ENCODE peak calls at places on chromosomes 7 and 10, in five cellular contexts. Z, O, R, C and I are unnamed samples.

GRCh38 chr7:128827248-128827958 is 2.8 kb upstream of the FLNC start:
- DNase-seq in C (peak; percentile 64), R (peak; percentile 74), O (no peak), Z (peak; percentile 89), I (no peak)

GRCh38 chr7:23093111-23093510 is 12.5 kb upstream of the KLHL7 start:
- DNase-seq in Z (peak; percentile 61), R (no peak), C (no peak), O (no peak), I (no peak)

GRCh38 chr7:91034459-91035368 is 229.5 kb upstream of the FZD1 start:
- DNase-seq in C (peak; percentile 78), O (peak; percentile 33), R (peak; percentile 74), Z (peak; percentile 73), I (no peak)

GRCh38 chr7:88490911-88491310 is 184.2 kb upstream of the STEAP4 start:
- DNase-seq in Z (no peak), C (no peak), R (no peak), O (no peak), I (no peak)

GRCh38 chr7:151388430-151388829 is 21.4 kb downstream of the WDR86 start:
- DNase-seq in R (no peak), Z (no peak), C (no peak), O (no peak), I (no peak)

GRCh38 chr10:103678104-103678526 is 177.3 kb downstream of the SH3PXD2A start:
- DNase-seq in O (peak; percentile 87), C (peak; percentile 99), R (peak; percentile 99), Z (peak; percentile 99), I (peak; percentile 84)

GRCh38 chr7:110962374-110962773 is 128.6 kb upstream of the LRRN3 start:
- DNase-seq in Z (no peak), R (peak; percentile 3), C (no peak), O (no peak), I (no peak)

GRCh38 chr7:28626629-28627262 is 214.4 kb downstream of the CREB5 start:
- DNase-seq in Z (peak; percentile 61), C (peak; percentile 72), O (peak; percentile 53), R (peak; percentile 64), I (no peak)

GRCh38 chr10:126302195-126302594 is 86.1 kb downstream of the ADAM12 start:
- DNase-seq in O (no peak), R (no peak), C (peak; percentile 10), Z (no peak), I (no peak)

GRCh38 chr10:62594093-62594520 is 210.4 kb upstream of the ADO start:
- DNase-seq in C (peak; percentile 76), Z (peak; percentile 71), O (peak; percentile 37), R (peak; percentile 77), I (no peak)

GRCh38 chr7:66211429-66211828 is 6.3 kb downstream of the TPST1 start:
- DNase-seq in Z (peak; percentile 69), O (no peak), R (peak; percentile 60), C (peak; percentile 67), I (no peak)

GRCh38 chr10:4221315-4221714 is 436.3 kb upstream of the KLF6 start:
- DNase-seq in Z (peak; percentile 79), R (no peak), C (peak; percentile 28), O (no peak), I (no peak)

GRCh38 chr10:78857193-78857592 is 211.6 kb upstream of the ZMIZ1 start:
- DNase-seq in R (no peak), O (no peak), Z (no peak), C (no peak), I (no peak)

GRCh38 chr10:31096161-31096560 is 64.5 kb upstream of the ZNF438 start:
- DNase-seq in C (no peak), O (no peak), R (no peak), Z (no peak), I (no peak)

GRCh38 chr7:22718200-22718711 is 8.7 kb upstream of the IL6 start:
- DNase-seq in O (peak; percentile 77), C (peak; percentile 94), Z (peak; percentile 97), R (peak; percentile 86), I (no peak)

GRCh38 chr10:32104181-32104580 is 48.0 kb upstream of the KIF5B start:
- DNase-seq in R (peak; percentile 15), O (no peak), Z (no peak), C (peak; percentile 19), I (no peak)

GRCh38 chr7:40584667-40585433 is 450.0 kb downstream of the SUGCT start:
- DNase-seq in Z (peak; percentile 40), O (peak; percentile 83), C (peak; percentile 37), R (no peak), I (no peak)

GRCh38 chr10:44817961-44818649 is 93.0 kb upstream of the TMEM72 start:
- DNase-seq in R (no peak), C (no peak), O (no peak), Z (no peak), I (no peak)

GRCh38 chr7:38294926-38295325 is 21.5 kb upstream of the TARP start:
- DNase-seq in R (no peak), C (no peak), O (no peak), Z (no peak), I (no peak)

GRCh38 chr7:127598318-127598717 is 4.8 kb downstream of the FSCN3 start:
- DNase-seq in C (no peak), R (peak; percentile 26), O (no peak), Z (peak; percentile 24), I (no peak)

GRCh38 chr7:27647052-27647451 is 15.6 kb downstream of the HIBADH start:
- DNase-seq in Z (peak; percentile 96), R (peak; percentile 77), O (peak; percentile 53), C (peak; percentile 88), I (no peak)

GRCh38 chr10:100985336-100985735 is 2.0 kb downstream of the MRPL43 start:
- DNase-seq in O (no peak), R (no peak), C (no peak), Z (no peak), I (no peak)

GRCh38 chr10:71273506-71273905 is 45.6 kb upstream of the SLC29A3 start:
- DNase-seq in Z (no peak), O (no peak), R (no peak), C (no peak), I (no peak)

GRCh38 chr10:43396061-43396927 is 12.7 kb downstream of the HNRNPF start:
- DNase-seq in R (peak; percentile 79), O (peak; percentile 54), Z (peak; percentile 70), C (peak; percentile 73), I (no peak)

GRCh38 chr7:52851547-52851946 is 183.9 kb upstream of the POM121L12 start:
- DNase-seq in R (no peak), O (no peak), C (no peak), Z (no peak), I (no peak)

GRCh38 chr10:54993148-54993547 is 192.1 kb upstream of the PCDH15 start:
- DNase-seq in O (no peak), C (no peak), Z (no peak), R (no peak), I (no peak)

DNA sequence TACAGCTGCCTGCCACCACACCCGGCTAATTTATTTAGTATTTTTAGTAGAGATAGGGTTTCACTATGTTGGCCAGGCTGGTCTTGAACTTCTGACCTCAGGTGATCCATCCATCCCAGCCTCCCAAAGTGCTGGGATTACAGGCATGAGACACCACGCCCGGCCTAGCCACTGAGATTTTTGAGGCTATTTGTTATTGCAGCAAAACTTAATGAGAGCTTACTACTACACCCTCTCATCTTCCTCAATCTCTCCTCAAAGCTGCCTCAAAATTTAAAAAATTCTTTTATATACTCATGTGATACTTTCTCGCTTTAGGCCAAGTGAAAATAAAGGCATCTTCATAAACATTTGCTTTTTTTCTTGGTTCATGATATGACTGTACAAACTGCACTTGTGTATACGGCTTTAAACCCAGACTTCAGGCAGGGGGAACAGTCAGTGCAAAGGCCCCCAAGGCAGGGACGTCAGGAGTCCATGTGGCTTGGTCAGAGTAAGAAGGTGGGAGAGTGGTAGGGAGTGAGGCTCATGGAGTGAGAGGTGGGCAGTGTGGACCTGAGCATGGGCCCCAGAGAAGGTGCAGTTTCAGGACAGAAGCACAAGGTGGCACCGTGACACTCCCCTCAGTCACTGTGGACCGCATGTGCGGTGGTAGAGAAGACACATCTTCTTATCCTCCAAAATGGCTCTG is 55.5 kb downstream of the SYPL1 start:
- DNase-seq in R (peak; percentile 86), O (peak; percentile 52), C (peak; percentile 86), Z (peak; percentile 78), I (no peak)
- TF ChIP-seq CTCF in R (peak; percentile 88), O (peak; percentile 90), C (peak; percentile 93), Z (peak; percentile 87), I (peak; percentile 22)

DNA sequence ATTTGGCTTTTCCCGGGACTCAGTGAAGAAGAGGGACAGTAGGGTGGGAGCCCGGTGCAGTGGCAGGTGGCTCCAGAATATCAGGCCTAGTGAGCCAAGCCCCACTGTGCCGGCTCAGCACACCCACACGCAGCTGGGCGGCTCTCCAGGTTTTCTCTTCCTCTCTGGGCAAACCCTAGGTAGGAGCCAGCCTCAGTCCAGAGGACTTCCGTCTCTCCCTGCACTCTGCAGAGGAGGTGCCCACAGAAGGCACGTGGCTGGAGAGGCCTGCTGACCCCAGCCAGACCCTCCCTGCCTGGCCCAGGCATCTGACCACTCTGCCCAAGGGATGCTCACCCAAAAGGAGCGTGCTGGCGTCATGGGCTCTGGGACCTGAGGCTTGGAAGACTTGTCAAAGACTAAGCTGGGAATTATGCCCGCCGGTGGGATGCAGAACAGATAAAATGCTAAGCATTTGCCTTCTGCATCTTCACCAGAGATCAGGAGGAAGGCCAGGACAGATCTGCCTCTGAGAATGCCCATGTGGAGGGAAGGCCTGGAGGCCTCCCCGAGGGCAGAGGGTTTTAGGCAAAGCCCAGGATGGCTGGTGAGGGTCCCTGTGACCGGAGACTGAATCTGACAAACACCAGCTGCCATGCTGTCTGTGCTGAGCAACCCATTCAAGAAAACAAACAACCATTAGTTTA is 40.2 kb downstream of the TCERG1L start:
- DNase-seq in R (no peak), Z (no peak), C (no peak), O (no peak), I (no peak)
- TF ChIP-seq CTCF in R (no peak), Z (no peak), C (no peak), O (no peak), I (no peak)

GRCh38 chr7:37234334-37234733 is 214.3 kb downstream of the ELMO1 start:
- DNase-seq in C (no peak), O (no peak), Z (no peak), R (no peak), I (no peak)

GRCh38 chr7:37231613-37232012 is 217.1 kb downstream of the ELMO1 start:
- DNase-seq in R (no peak), Z (no peak), C (no peak), O (no peak), I (no peak)

GRCh38 chr7:37230221-37230620 is 218.4 kb downstream of the ELMO1 start:
- DNase-seq in O (no peak), R (peak; percentile 25), Z (no peak), C (no peak), I (no peak)

GRCh38 chr7:37235813-37236212 is 212.9 kb downstream of the ELMO1 start:
- DNase-seq in O (no peak), C (no peak), Z (no peak), R (no peak), I (no peak)

GRCh38 chr7:37234928-37235327 is 213.7 kb downstream of the ELMO1 start:
- DNase-seq in O (peak; percentile 3), R (peak; percentile 33), C (peak; percentile 21), Z (peak; percentile 6), I (no peak)
- TF ChIP-seq CTCF in O (peak; percentile 57), R (peak; percentile 48), C (peak; percentile 46), Z (peak; percentile 12), I (no peak)

GRCh38 chr7:54946271-54946670 is 72.5 kb upstream of the EGFR start:
- DNase-seq in O (peak; percentile 85), R (no peak), C (no peak), Z (no peak), I (no peak)
- TF ChIP-seq CTCF in O (no peak), R (no peak), C (no peak), Z (no peak), I (no peak)

GRCh38 chr7:134646425-134647305 is at the start of gene BPGM:
- DNase-seq in O (peak; percentile 100), Z (peak; percentile 100), R (peak; percentile 100), C (peak; percentile 100), I (peak; percentile 94)
- TF ChIP-seq CTCF in O (peak; percentile 64), Z (peak; percentile 12), R (peak; percentile 27), C (peak; percentile 26), I (no peak)